ENCODE peak calls at places on chromosome 19, in nine cellular contexts. V, A, C, T, D, R, G, L and E are unnamed samples.

GRCh38 chr19:19485161-19485997 is 30.0 kb downstream of the TSSK6 start:
- DNase-seq in V (no peak), A (no peak), C (peak), T (no peak), D (no peak), R (no peak), G (no peak), L (no peak), E (no peak)

GRCh38 chr19:48613024-48613851 is 1.6 kb downstream of the FAM83E start:
- DNase-seq in V (no peak), A (no peak), C (no peak), T (no peak), D (peak), R (no peak), G (no peak), L (no peak), E (no peak)

GRCh38 chr19:39915848-39916215 is 18.6 kb downstream of the FCGBP start:
- DNase-seq in V (no peak), A (no peak), C (no peak), T (no peak), D (peak), R (no peak), G (no peak), L (no peak), E (no peak)

GRCh38 chr19:40200352-40201099 is 9.3 kb downstream of the MAP3K10 start:
- DNase-seq in V (no peak), A (no peak), C (no peak), T (no peak), D (no peak), R (no peak), G (no peak), L (no peak), E (no peak)

GRCh38 chr19:39053276-39054090 is 21.1 kb upstream of the FBXO27 start:
- DNase-seq in V (no peak), A (no peak), C (no peak), T (no peak), D (peak), R (no peak), G (no peak), L (no peak), E (no peak)

GRCh38 chr19:31897292-31897691 is 448.1 kb upstream of the ZNF507 start:
- DNase-seq in V (no peak), A (no peak), C (no peak), T (no peak), D (no peak), R (no peak), G (no peak), L (no peak), E (no peak)

GRCh38 chr19:11137542-11138384 is 17.8 kb downstream of the SPC24 start:
- DNase-seq in V (peak), A (peak), C (peak), T (peak), D (peak), R (peak), G (peak), L (peak), E (no peak)

GRCh38 chr19:57803594-57804325 is 11.0 kb downstream of the ZNF552 start:
- DNase-seq in V (no peak), A (no peak), C (peak), T (no peak), D (peak), R (peak), G (peak), L (no peak), E (no peak)

GRCh38 chr19:39411006-39411831 is 1.2 kb upstream of the PLEKHG2 start:
- DNase-seq in V (no peak), A (peak), C (no peak), T (no peak), D (peak), R (no peak), G (no peak), L (peak), E (no peak)

GRCh38 chr19:4083677-4084546 is 17.2 kb upstream of the ZBTB7A start:
- DNase-seq in V (no peak), A (no peak), C (no peak), T (no peak), D (peak), R (no peak), G (peak), L (no peak), E (no peak)

GRCh38 chr19:49335071-49335783 is at the start of gene CD37:
- DNase-seq in V (no peak), A (no peak), C (no peak), T (no peak), D (peak), R (no peak), G (peak), L (no peak), E (no peak)

GRCh38 chr19:56837004-56837403 is 3.5 kb downstream of the PEG3 start:
- DNase-seq in V (no peak), A (no peak), C (no peak), T (no peak), D (no peak), R (no peak), G (no peak), L (peak), E (no peak)

GRCh38 chr19:56720281-56720680 is 48.7 kb upstream of the ZNF835 start:
- DNase-seq in V (no peak), A (no peak), C (no peak), T (no peak), D (no peak), R (no peak), G (no peak), L (peak), E (no peak)

GRCh38 chr19:11381535-11382369 is 2.4 kb downstream of the EPOR start:
- DNase-seq in V (peak), A (peak), C (peak), T (peak), D (peak), R (no peak), G (no peak), L (no peak), E (peak)

GRCh38 chr19:28242317-28242927 is 970.5 kb downstream of the UQCRFS1 start:
- DNase-seq in V (no peak), A (no peak), C (no peak), T (no peak), D (peak), R (no peak), G (peak), L (no peak), E (no peak)

GRCh38 chr19:41344162-41344561 is 9.6 kb downstream of the TGFB1 start:
- DNase-seq in V (no peak), A (no peak), C (no peak), T (no peak), D (no peak), R (no peak), G (no peak), L (no peak), E (no peak)

GRCh38 chr19:41339936-41340335 is 13.8 kb downstream of the TGFB1 start:
- DNase-seq in V (no peak), A (no peak), C (peak), T (no peak), D (no peak), R (no peak), G (no peak), L (no peak), E (no peak)

GRCh38 chr19:41341669-41342490 is 11.8 kb downstream of the TGFB1 start:
- DNase-seq in V (no peak), A (no peak), C (no peak), T (no peak), D (peak), R (no peak), G (peak), L (no peak), E (no peak)
- H3K4me3 ChIP-seq in V (no peak), A (no peak), C (no peak), T (no peak), D (no peak), R (no peak), G (no peak), L (no peak), E (no peak)

GRCh38 chr19:14091086-14091884 is 734 bp upstream of the SAMD1 start:
- DNase-seq in V (no peak), A (no peak), C (peak), T (no peak), D (peak), R (no peak), G (peak), L (peak), E (no peak)

GRCh38 chr19:14090509-14091085 is at the start of gene SAMD1:
- DNase-seq in V (peak), A (peak), C (peak), T (no peak), D (peak), R (peak), G (peak), L (peak), E (no peak)

GRCh38 chr19:14089412-14089661 is 1.2 kb downstream of the SAMD1 start:
- DNase-seq in V (no peak), A (no peak), C (peak), T (no peak), D (no peak), R (no peak), G (no peak), L (no peak), E (no peak)

GRCh38 chr19:14088634-14089411 is 1.7 kb downstream of the SAMD1 start:
- DNase-seq in V (no peak), A (no peak), C (no peak), T (no peak), D (no peak), R (no peak), G (no peak), L (no peak), E (no peak)

DNA sequence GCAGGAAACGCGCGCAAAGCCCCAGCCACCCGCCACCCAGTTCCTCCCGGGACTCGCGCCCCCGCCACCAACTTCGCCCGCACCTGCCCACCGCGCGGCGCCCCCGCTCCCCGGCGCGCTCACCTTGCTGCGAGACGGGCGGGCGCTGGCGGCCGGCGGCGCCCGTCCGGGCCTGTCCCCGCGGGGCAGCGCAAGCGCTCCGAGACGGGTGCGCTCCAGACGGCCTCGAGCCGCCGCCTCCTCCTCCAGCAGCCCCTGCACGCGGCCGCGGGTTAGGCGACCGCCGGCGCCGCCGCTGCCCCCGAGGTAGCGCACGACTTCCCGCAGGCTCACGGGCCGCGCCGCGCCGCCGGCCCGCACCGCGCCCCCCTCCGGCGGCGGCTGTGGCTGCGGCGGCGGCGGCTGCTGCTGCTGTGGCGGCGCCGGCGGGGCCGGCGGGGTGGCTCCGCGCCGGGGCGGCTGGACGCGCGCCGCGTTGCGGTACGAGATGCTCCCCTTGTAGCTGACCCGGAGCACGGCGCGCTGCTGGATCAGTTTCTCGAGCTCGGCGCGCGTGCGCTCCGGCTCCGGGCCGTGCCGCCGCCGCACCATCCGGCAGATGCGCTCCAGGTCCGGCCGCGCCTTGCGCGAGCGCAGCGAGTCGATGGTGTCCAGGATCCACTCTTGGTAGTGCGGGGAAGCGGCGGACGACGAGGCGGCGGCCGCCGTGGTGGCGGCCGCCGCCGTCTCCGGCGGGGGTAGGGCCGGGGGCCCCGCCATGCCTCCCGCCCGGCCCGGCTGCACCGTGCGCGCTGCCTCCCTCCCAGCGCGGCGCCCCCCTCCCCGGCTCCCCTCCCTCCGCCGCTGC is 666 bp downstream of the SAMD1 start:
- DNase-seq in V (no peak), A (no peak), C (peak), T (no peak), D (no peak), R (no peak), G (peak), L (no peak), E (no peak)
- TF ChIP-seq CTCF in V (peak), A (no peak), C (no peak), T (peak), D (no peak), R (no peak), G (peak), L (peak), E (peak)

DNA sequence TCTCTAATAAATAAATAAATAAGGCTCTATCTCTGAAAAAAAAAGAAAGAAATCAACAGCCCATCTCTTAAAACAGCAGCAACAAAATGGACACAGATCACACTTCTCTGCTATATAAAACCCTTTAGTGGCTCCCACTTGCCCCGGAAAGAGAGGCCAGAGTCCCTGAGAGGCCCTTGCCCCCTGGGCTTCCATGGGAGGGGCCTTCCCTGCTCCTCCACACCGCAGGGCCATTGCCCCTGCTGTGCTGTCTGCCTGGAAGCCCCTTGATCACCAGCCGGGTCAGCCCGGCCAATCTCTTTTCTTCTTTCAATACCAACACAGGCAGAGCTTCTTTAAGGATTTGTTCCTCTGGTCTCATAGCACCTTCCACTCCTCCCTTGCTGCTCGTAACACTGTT is 171.1 kb downstream of the URI1 start:
- DNase-seq in V (no peak), A (no peak), C (no peak), T (no peak), D (no peak), R (no peak), G (no peak), L (no peak), E (no peak)
- H3K4me3 ChIP-seq in V (no peak), A (no peak), C (no peak), T (no peak), D (no peak), R (no peak), G (no peak), L (no peak), E (no peak)

GRCh38 chr19:2171349-2172145 is 7.8 kb downstream of the DOT1L start:
- DNase-seq in V (no peak), A (no peak), C (no peak), T (no peak), D (no peak), R (no peak), G (peak), L (no peak), E (peak)
- TF ChIP-seq CTCF in V (no peak), A (no peak), C (no peak), T (no peak), D (no peak), R (no peak), G (peak), L (no peak), E (peak)

DNA sequence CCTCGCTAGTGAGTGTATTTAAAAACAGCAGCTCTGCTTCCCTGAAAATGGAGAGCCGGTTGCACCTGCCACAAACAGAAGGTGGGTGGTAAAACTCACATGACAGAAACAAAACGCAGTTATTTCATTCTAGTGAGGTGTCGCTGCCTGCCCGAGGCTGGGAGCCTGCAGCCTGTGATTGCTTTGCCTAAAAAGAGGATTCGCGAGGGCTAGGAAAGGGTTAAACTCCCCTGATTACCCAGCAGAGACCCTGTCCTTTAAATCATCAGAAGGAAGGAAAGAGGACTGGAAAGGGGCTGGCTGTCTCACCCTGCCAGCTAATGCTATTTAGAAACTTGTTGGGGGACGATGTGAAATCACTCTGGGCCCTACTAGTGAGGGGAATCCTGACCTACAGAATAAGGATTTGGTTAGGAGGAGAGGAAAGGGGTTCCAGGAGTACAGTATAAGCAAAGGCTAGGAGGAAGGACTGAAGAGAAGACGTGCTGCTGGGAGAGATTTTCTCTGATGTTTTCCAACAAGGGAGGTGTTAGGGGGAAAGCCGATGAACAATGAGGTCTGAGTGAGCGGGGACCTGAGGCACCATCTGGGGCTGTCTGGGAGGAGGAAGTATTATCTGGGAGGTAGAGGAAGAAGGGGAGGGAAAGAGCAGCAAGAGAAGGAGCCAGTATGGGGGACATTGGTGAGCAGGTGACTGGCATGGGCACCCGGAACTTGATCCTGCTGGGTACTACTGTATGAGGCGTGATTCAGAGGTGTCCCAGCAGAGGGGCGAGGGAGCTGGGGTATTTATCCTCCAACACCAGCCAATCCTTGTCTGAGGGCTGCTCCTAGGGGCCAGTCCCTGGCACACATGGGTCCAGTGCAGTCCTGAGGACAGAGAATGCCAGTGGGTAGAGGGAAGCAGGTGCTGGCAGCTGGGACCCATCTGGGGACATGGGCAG is 55.7 kb upstream of the PTPRS start:
- DNase-seq in V (no peak), A (no peak), C (no peak), T (no peak), D (no peak), R (no peak), G (no peak), L (no peak), E (no peak)
- H3K4me3 ChIP-seq in V (no peak), A (no peak), C (no peak), T (no peak), D (no peak), R (no peak), G (no peak), L (no peak), E (no peak)

GRCh38 chr19:1009043-1009975 is 9.1 kb downstream of the GRIN3B start:
- DNase-seq in V (no peak), A (no peak), C (no peak), T (no peak), D (no peak), R (peak), G (no peak), L (peak), E (no peak)
- TF ChIP-seq CTCF in V (no peak), A (no peak), C (no peak), T (no peak), D (no peak), R (no peak), G (no peak), L (no peak), E (no peak)